ENCODE peak calls at places on chromosome 20, in nine cellular contexts. I, A, C, U, P, W, K, M and O are unnamed samples.

GRCh38 chr20:16350465-16350864 is 222.8 kb downstream of the KIF16B start:
- DNase-seq in A (peak; percentile 11), P (no peak), U (no peak), W (peak; percentile 21), I (no peak), M (no peak), C (no peak), K (no peak), O (peak; percentile 42)

GRCh38 chr20:44938637-44939036 is 21.6 kb downstream of the TOMM34 start:
- DNase-seq in A (no peak), M (no peak), K (no peak), W (no peak), C (no peak), U (no peak), I (no peak), P (no peak), O (peak; percentile 74)

GRCh38 chr20:2771631-2772080 is 28.8 kb downstream of the CPXM1 start:
- DNase-seq in U (no peak), C (no peak), W (no peak), P (no peak), M (no peak), I (no peak), K (peak; percentile 26), A (no peak), O (no peak)

GRCh38 chr20:25579081-25579770 is 6.1 kb downstream of the NINL start:
- DNase-seq in U (no peak), A (no peak), I (no peak), K (peak; percentile 87), W (peak; percentile 63), M (no peak), C (no peak), P (no peak), O (no peak)

GRCh38 chr20:16701296-16701695 is 28.5 kb upstream of the SNRPB2 start:
- DNase-seq in W (no peak), A (no peak), I (no peak), U (no peak), M (peak; percentile 2), K (peak; percentile 40), C (peak; percentile 57), P (no peak), O (no peak)

GRCh38 chr20:60490184-60490583 is 532.0 kb downstream of the CDH26 start:
- DNase-seq in K (no peak), U (no peak), M (no peak), C (no peak), W (no peak), P (no peak), A (no peak), I (no peak), O (no peak)

GRCh38 chr20:48831702-48832422 is 4.1 kb upstream of the PREX1 start:
- DNase-seq in K (no peak), P (peak; percentile 41), C (no peak), I (peak; percentile 75), M (no peak), W (no peak), A (peak; percentile 73), U (peak; percentile 22), O (peak; percentile 89)

GRCh38 chr20:53493201-53493908 is 100.3 kb downstream of the ZNF217 start:
- DNase-seq in C (no peak), M (no peak), K (no peak), A (peak; percentile 20), P (no peak), I (no peak), U (no peak), W (no peak), O (no peak)

GRCh38 chr20:51767018-51767866 is 948 bp downstream of the ATP9A start:
- DNase-seq in W (no peak), I (peak; percentile 49), A (peak; percentile 16), M (peak; percentile 85), U (peak; percentile 93), C (no peak), P (peak; percentile 94), K (peak; percentile 83), O (no peak)

GRCh38 chr20:49893242-49894072 is 21.9 kb downstream of the SPATA2 start:
- DNase-seq in U (no peak), A (no peak), P (no peak), M (no peak), I (no peak), W (no peak), C (peak; percentile 78), K (no peak), O (no peak)
- H3K4me3 ChIP-seq in U (no peak overlapping the region), A (no peak overlapping the region), P (no peak overlapping the region), M (no peak overlapping the region), I (peak overlapping the region; percentile 29), W (no peak overlapping the region), C (no peak overlapping the region), K (no peak overlapping the region), O (no peak overlapping the region)

GRCh38 chr20:33177866-33178265 is 9.9 kb downstream of the BPIFA2 start:
- DNase-seq in P (no peak), M (no peak), U (no peak), C (no peak), W (no peak), K (no peak), I (no peak), A (no peak), O (no peak)

GRCh38 chr20:33183292-33183691 is 15.3 kb downstream of the BPIFA2 start:
- DNase-seq in K (no peak), M (no peak), U (no peak), A (no peak), P (no peak), I (no peak), W (no peak), C (peak; percentile 35), O (no peak)

GRCh38 chr20:33180169-33180568 is 12.2 kb downstream of the BPIFA2 start:
- DNase-seq in P (no peak), W (no peak), K (no peak), U (no peak), C (no peak), I (no peak), A (no peak), M (no peak), O (no peak)

GRCh38 chr20:33178726-33179125 is 10.8 kb downstream of the BPIFA2 start:
- DNase-seq in C (no peak), K (peak; percentile 57), W (no peak), P (no peak), M (no peak), A (no peak), U (no peak), I (no peak), O (no peak)

GRCh38 chr20:33181482-33182093 is 13.6 kb downstream of the BPIFA2 start:
- DNase-seq in K (no peak), I (no peak), P (no peak), A (no peak), U (no peak), W (no peak), M (no peak), C (no peak), O (no peak)
- TF ChIP-seq CTCF in K (peak; percentile 52), I (no peak), P (no peak), A (no peak), U (no peak), W (no peak), M (peak; percentile 20), C (peak; percentile 18), O (no peak)

GRCh38 chr20:62061851-62062418 is 3.7 kb downstream of the TAF4 start:
- DNase-seq in K (no peak), C (no peak), A (no peak), M (no peak), P (no peak), W (no peak), U (no peak), I (no peak), O (no peak)

GRCh38 chr20:62058941-62059340 is 6.7 kb downstream of the TAF4 start:
- DNase-seq in I (no peak), C (no peak), W (no peak), A (no peak), K (no peak), P (no peak), U (no peak), M (no peak), O (no peak)

GRCh38 chr20:62059926-62060630 is 5.6 kb downstream of the TAF4 start:
- DNase-seq in C (no peak), U (no peak), K (no peak), W (no peak), I (no peak), A (no peak), P (no peak), M (no peak), O (no peak)

GRCh38 chr20:62062661-62063600 is 2.8 kb downstream of the TAF4 start:
- DNase-seq in C (no peak), I (no peak), P (no peak), K (no peak), A (peak; percentile 8), M (no peak), U (no peak), W (no peak), O (no peak)

DNA sequence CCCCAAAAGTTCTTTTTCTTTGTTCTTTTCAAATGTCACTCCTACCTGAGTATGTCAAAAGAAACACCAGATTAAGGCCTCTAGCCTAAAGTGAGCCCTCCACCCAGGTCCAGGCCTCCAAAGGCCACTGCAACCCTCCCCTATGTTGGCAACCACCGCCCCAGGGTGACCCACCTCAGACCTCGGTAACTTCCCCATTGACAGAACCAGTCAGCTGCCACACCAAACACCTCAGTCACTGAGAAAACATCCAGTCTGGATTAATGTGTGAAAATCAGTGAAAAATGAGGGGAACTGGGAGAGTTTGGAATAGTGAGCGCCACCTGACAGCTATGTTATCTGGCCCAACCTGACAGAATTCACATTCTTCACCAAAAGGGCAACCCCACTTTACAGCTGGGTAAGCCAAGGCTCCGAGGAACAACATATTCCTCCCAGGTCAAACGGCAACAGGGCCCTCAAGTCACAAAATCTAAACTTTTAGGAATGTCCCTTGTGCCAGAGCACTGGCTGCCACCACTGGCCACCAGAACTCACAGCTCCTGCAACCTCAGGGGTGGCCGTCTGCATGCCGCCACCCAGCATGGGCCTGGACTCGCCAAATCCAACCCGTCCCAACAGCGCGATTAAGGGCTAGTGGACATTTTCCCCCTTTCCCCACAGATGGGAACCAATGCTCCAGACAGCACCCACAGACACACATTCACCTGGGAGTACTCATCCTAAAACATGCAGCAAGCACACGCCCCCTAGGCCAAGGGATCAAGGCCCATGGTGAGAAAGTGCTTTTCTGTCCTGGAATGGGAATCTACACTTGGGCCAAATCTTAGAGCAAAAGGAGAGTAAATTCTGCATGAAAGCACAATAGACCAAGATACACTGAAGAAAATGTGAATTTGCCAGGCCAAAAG is 4.8 kb downstream of the TAF4 start:
- DNase-seq in U (no peak), A (no peak), W (no peak), P (no peak), M (no peak), I (no peak), C (no peak), K (no peak), O (no peak)
- H3K4me3 ChIP-seq in U (no peak overlapping the region), A (no peak overlapping the region), W (no peak overlapping the region), P (no peak overlapping the region), M (no peak overlapping the region), I (no peak overlapping the region), C (no peak overlapping the region), K (no peak overlapping the region), O (no peak overlapping the region)

DNA sequence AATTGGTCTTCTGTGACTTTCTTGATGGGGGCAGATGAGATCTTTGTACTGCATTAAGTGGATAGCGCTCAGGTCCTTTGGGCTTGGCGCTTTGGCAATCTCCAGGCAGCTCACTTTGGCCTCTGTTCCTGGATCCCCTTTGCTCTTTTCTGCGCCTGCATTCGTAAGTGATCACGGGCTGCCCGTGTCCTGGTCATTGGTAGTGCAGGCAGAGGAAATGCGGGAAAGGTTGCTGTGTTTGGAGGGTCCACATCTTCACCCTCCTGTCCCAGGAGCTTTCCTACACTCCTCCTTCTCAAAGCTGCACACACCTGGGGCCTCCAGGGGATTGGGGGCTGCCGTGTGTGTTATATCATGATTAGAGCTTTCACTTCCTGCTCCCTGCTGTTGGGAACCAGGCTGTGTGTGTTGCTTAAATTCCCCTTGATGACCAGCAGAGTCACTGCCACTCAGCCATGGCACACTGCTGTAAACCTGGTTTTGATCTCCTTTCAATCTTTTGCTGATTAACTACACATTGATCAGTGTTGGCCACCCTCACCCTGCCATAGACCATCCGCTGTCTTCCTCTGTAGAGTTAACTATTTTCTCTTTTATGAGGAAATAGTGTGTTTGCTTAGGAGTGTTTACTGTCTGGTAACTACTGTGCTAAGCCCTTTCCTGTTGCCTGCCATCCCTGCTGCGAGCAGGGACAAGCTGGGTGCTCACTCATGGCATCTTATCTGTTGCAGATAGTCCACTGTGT is 13.0 kb upstream of the SNHG17 start:
- DNase-seq in C (peak; percentile 74), K (peak; percentile 79), M (no peak), P (no peak), A (no peak), W (no peak), U (no peak), I (no peak), O (no peak)
- TF ChIP-seq CTCF in C (no peak), K (peak; percentile 6), M (no peak), P (no peak), A (no peak), W (no peak), U (no peak), I (no peak), O (no peak)